ENCODE peak calls at places on chromosomes 16 and 17, in four cellular contexts. One of them, this sample, is unnamed.

GRCh38 chr16:58644765-58645487 is 15.3 kb upstream of the CNOT1 start:
- DNase-seq in K562: no peak
- DNase-seq in HepG2: no peak
- DNase-seq in H1: no peak
- DNase-seq in this sample: no peak

GRCh38 chr17:5437721-5438317 is 1.1 kb downstream of the C1QBP start:
- DNase-seq in K562: no peak
- DNase-seq in HepG2: no peak
- DNase-seq in H1: no peak
- DNase-seq in this sample: no peak

GRCh38 chr17:63645775-63646491 is 23.7 kb downstream of the MAP3K3 start:
- DNase-seq in K562: no peak
- DNase-seq in HepG2: no peak
- DNase-seq in H1: no peak
- DNase-seq in this sample: no peak

GRCh38 chr17:62898239-62898864 is 67.7 kb upstream of the TANC2 start:
- DNase-seq in K562: no peak
- DNase-seq in HepG2: no peak
- DNase-seq in H1: no peak
- DNase-seq in this sample: no peak

GRCh38 chr16:70437582-70438324 is 1.1 kb downstream of the ST3GAL2 start:
- DNase-seq in K562: peak
- DNase-seq in HepG2: no peak
- DNase-seq in H1: no peak
- DNase-seq in this sample: no peak

GRCh38 chr17:9937164-9937835 is 32.2 kb upstream of the RCVRN start:
- DNase-seq in K562: no peak
- DNase-seq in HepG2: no peak
- DNase-seq in H1: no peak
- DNase-seq in this sample: no peak

GRCh38 chr17:13476722-13477121 is 125.0 kb downstream of the HS3ST3A1 start:
- DNase-seq in K562: no peak
- DNase-seq in HepG2: no peak
- DNase-seq in H1: no peak
- DNase-seq in this sample: no peak

GRCh38 chr16:88804552-88805339 is 1.2 kb downstream of the CDT1 start:
- DNase-seq in K562: peak
- DNase-seq in HepG2: peak
- DNase-seq in H1: no peak
- DNase-seq in this sample: peak

GRCh38 chr16:84161011-84161410 is 15.9 kb downstream of the DNAAF1 start:
- DNase-seq in K562: no peak
- DNase-seq in HepG2: no peak
- DNase-seq in H1: no peak
- DNase-seq in this sample: no peak

GRCh38 chr17:50350733-50351132 is 4.8 kb downstream of the XYLT2 start:
- DNase-seq in K562: no peak
- DNase-seq in HepG2: no peak
- DNase-seq in H1: no peak
- DNase-seq in this sample: no peak

GRCh38 chr16:89899879-89900481 is 18.7 kb upstream of the MC1R start:
- DNase-seq in K562: no peak
- DNase-seq in HepG2: no peak
- DNase-seq in H1: no peak
- DNase-seq in this sample: no peak

GRCh38 chr17:42518755-42519545 is 17.1 kb upstream of the NAGLU start:
- DNase-seq in K562: peak
- DNase-seq in HepG2: peak
- DNase-seq in H1: no peak
- DNase-seq in this sample: no peak

GRCh38 chr16:73043828-73044493 is 4.0 kb downstream of the ZFHX3 start:
- DNase-seq in K562: no peak
- DNase-seq in HepG2: no peak
- DNase-seq in H1: no peak
- DNase-seq in this sample: no peak

GRCh38 chr17:81701288-81702071 is 1.7 kb upstream of the MRPL12 start:
- DNase-seq in K562: peak
- DNase-seq in HepG2: no peak
- DNase-seq in H1: no peak
- DNase-seq in this sample: no peak

GRCh38 chr17:41666336-41666680 is 22.4 kb upstream of the EIF1 start:
- DNase-seq in K562: no peak
- DNase-seq in HepG2: no peak
- DNase-seq in H1: no peak
- DNase-seq in this sample: peak

GRCh38 chr16:67154578-67155304 is 3.9 kb upstream of the B3GNT9 start:
- DNase-seq in K562: no peak
- DNase-seq in HepG2: no peak
- DNase-seq in H1: no peak
- DNase-seq in this sample: no peak

GRCh38 chr16:85166699-85167588 is 54.7 kb upstream of the CIBAR2 start:
- DNase-seq in K562: no peak
- DNase-seq in HepG2: peak
- DNase-seq in H1: no peak
- DNase-seq in this sample: no peak

GRCh38 chr17:82241183-82241925 is 12.5 kb downstream of the SLC16A3 start:
- DNase-seq in K562: no peak
- DNase-seq in HepG2: peak
- DNase-seq in H1: no peak
- DNase-seq in this sample: peak

GRCh38 chr17:60749050-60749449 is 71.4 kb downstream of the BCAS3 start:
- DNase-seq in K562: no peak
- DNase-seq in HepG2: no peak
- DNase-seq in H1: no peak
- DNase-seq in this sample: no peak

DNA sequence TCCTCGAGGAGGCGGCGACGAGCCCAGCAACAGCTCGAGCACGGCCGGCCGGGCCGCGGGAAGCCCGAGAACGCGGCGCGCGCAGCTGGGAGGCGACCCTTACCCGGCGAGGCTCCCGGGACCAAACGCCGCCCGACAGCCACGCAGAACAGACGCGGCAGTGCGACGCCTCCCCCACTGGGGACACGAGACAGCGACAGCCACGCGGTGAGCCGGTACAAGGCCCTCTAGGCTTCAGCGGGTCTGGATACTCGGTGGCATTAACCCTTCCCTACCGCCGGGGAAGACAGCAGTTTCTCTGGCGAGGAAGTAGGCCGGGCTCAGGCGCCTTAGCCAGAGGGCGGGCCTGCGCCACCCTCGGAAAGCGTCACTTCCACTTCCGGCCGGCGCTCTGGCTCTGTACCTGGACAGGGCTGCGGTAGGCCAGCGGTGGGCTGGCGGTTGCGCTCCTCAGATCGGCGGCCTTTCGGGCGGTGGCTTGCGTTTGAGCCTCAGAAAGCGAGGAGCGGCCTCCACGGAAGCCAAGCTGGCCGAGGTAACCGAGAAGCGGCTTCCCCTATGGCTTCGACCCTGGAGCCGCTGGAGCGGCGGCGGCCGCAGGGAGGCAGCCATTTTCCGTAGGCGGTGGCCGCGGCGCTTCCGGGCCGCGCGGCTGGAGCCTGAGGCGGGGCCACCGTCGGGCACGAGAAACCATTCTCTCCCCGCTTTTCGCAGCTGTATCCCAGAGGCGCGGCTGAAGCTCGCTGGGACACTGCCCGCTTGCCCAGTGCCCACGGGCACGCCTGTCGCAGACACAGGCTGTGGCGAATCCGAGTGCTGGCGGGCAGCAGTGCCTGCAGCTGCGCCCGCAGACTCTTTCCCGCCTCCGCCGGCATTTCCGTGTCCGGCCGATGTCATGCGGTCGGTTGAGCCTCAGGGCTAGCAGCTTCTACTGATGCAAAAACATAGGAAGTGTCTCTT is at the start of the genes TIGD7 and ZNF75A:
- DNase-seq in K562: peak
- DNase-seq in HepG2: no peak
- DNase-seq in H1: peak
- DNase-seq in this sample: peak
- TF ChIP-seq POLR2A in K562: peak
- TF ChIP-seq POLR2A in HepG2: no peak
- TF ChIP-seq POLR2A in H1: peak
- TF ChIP-seq POLR2A in this sample: peak

GRCh38 chr16:87431926-87432325 is 39.8 kb downstream of the MAP1LC3B start:
- DNase-seq in K562: no peak
- DNase-seq in HepG2: no peak
- DNase-seq in H1: no peak
- DNase-seq in this sample: no peak
- TF ChIP-seq RNF2 in K562: no peak
- TF ChIP-seq RNF2 in HepG2: no peak
- TF ChIP-seq RNF2 in H1: no peak
- TF ChIP-seq RNF2 in this sample: no peak

DNA sequence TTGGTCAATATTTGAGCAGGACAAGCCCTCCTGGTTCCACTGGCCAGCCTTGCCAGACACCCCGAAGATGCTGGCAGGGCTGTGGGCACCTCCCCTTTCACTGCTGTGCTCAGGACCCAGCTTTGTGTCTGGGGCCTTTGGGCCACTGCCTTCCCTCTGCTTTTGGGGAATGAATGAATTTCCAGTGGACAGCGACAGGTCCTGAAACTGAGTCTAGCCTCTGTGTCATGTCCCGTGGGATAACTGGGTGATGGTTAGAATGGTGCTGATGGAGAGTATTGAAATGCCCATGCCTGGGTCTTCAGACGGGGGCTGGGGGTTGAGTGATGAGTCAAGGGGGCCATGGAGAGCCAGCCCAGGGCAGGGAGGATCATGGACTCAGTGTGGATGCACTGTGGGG is 135.8 kb downstream of the FOXL1 start:
- DNase-seq in K562: no peak
- DNase-seq in HepG2: no peak
- DNase-seq in H1: no peak
- DNase-seq in this sample: no peak
- TF ChIP-seq POLR2A in K562: no peak
- TF ChIP-seq POLR2A in HepG2: no peak
- TF ChIP-seq POLR2A in H1: no peak
- TF ChIP-seq POLR2A in this sample: no peak

GRCh38 chr17:1420981-1421380 is 21.0 kb upstream of the YWHAE start:
- DNase-seq in K562: no peak
- DNase-seq in HepG2: no peak
- DNase-seq in H1: no peak
- DNase-seq in this sample: no peak

GRCh38 chr17:1420163-1420562 is 20.1 kb upstream of the YWHAE start:
- DNase-seq in K562: no peak
- DNase-seq in HepG2: no peak
- DNase-seq in H1: no peak
- DNase-seq in this sample: no peak

GRCh38 chr17:1421470-1421869 is 21.4 kb upstream of the YWHAE start:
- DNase-seq in K562: no peak
- DNase-seq in HepG2: no peak
- DNase-seq in H1: no peak
- DNase-seq in this sample: no peak

GRCh38 chr17:1423456-1424135 is 23.6 kb upstream of the YWHAE start:
- DNase-seq in K562: no peak
- DNase-seq in HepG2: no peak
- DNase-seq in H1: no peak
- DNase-seq in this sample: no peak

DNA sequence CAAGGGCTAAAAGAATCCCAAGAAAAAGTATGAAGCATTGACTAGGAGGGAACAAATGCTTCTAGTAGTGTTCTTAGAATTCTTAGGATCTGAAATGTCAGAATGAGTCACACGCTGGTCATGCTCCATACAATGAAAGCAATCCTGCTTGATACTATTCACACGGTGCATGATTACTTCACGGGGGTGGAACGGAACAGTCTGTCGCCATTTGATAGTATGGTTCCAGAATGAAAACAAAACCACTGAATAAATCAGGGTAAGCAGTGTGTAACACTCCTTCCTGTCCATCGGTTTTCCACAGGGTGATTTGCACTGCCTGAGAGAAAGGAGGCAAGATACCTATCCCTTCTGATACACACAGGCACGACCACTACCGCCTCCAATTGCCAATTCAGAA is 22.9 kb upstream of the YWHAE start:
- DNase-seq in K562: no peak
- DNase-seq in HepG2: no peak
- DNase-seq in H1: no peak
- DNase-seq in this sample: peak
- TF ChIP-seq RNF2 in K562: no peak
- TF ChIP-seq RNF2 in HepG2: no peak
- TF ChIP-seq RNF2 in H1: no peak
- TF ChIP-seq RNF2 in this sample: no peak

DNA sequence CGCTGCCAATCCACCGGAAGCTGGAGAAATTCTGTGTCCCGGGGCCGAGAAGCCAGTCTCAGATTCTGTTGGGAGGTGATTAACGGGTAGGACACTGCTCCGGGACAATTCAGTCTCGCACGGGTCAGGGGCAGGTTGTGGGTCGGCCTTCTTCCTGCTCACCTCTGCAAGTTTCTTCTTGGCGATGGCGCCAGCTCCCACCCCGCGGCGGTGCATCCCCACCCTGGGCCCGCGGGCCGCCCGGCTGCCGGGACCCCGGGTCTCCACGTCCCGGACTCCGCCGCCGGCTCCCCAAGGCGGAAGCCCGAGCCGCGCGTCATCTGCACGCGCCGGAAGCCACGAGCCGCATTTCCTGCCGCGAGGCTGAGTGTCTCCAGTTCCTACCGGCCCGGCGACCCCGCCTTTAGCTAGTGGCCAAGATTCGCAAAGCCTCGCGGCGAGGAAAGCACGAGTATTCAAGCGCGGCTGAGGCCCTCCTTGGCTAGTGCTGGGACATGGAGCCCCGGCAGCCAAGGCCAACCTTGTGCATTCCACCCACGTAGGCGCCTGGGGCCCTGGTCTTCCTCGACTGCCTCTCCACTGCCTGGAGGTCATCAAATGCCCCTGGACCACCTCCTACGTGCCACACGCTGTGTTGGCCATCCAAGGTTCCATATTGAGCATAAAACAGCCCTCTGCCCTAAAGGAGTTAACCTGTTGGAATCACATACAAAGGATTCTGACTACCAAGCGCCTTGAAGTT is at the start of gene SNF8:
- DNase-seq in K562: peak
- DNase-seq in HepG2: peak
- DNase-seq in H1: peak
- DNase-seq in this sample: peak
- TF ChIP-seq POLR2A in K562: peak
- TF ChIP-seq POLR2A in HepG2: peak
- TF ChIP-seq POLR2A in H1: peak
- TF ChIP-seq POLR2A in this sample: peak

DNA sequence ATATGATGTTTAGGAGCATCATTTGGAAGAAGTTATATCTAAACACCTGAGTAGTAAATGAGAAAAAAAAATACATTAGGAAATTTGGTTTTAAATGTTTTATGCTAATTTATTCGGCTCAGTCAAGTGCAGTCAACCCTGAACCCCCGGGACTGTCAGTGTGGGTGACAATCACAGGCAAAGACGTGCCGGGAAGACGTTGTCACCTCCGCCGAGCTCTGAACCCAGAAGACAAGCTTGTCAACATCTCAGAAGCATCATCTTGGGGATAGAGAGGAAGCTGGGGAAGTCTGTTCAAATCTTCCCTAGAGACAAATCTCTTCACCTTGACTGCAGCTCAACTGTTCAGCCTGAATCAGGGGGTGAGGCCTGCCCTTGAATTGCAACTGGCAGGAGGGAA is 159.7 kb downstream of the RBFOX3 start:
- DNase-seq in K562: no peak
- DNase-seq in HepG2: no peak
- DNase-seq in H1: no peak
- DNase-seq in this sample: no peak
- TF ChIP-seq RNF2 in K562: no peak
- TF ChIP-seq RNF2 in HepG2: no peak
- TF ChIP-seq RNF2 in H1: no peak
- TF ChIP-seq RNF2 in this sample: no peak

This sample was measured in A549.